ENCODE peak calls at places on chromosomes 2 and 18, in four cellular contexts. D, U, H and A are unnamed samples.

GRCh38 chr2:67667054-67667908 is 270.1 kb downstream of the ETAA1 start:
- DNase-seq in U (no peak), H (no peak), D (no peak), A (no peak)

GRCh38 chr2:109516445-109517117 is 97.2 kb downstream of the SEPTIN10 start:
- DNase-seq in H (peak), U (peak), D (peak), A (no peak)

GRCh38 chr18:23835506-23835905 is 146.3 kb downstream of the LAMA3 start:
- DNase-seq in D (no peak), U (no peak), H (no peak), A (no peak)

GRCh38 chr18:824179-824578 is 12.1 kb upstream of the YES1 start:
- DNase-seq in H (no peak), D (no peak), U (peak), A (no peak)

GRCh38 chr2:10831387-10831985 is 18.9 kb upstream of the PDIA6 start:
- DNase-seq in H (no peak), U (no peak), D (no peak), A (no peak)

GRCh38 chr2:183079335-183079775 is 808 bp downstream of the DUSP19 start:
- DNase-seq in U (no peak), D (no peak), H (no peak), A (no peak)

GRCh38 chr2:56034258-56034657 is 110.7 kb upstream of the EFEMP1 start:
- DNase-seq in U (no peak), H (no peak), D (no peak), A (no peak)

GRCh38 chr2:222919841-222920609 is 59.2 kb downstream of the ACSL3 start:
- DNase-seq in H (peak), D (no peak), U (no peak), A (no peak)

GRCh38 chr18:2656237-2657042 is 914 bp downstream of the SMCHD1 start:
- DNase-seq in D (no peak), H (peak), U (peak), A (no peak)

GRCh38 chr2:10326151-10326616 is 23.5 kb downstream of the HPCAL1 start:
- DNase-seq in D (no peak), H (no peak), U (no peak), A (no peak)

GRCh38 chr18:12403601-12404506 is 3.9 kb upstream of the PRELID3A start:
- DNase-seq in U (no peak), D (peak), H (peak), A (no peak)

GRCh38 chr2:217329023-217329431 is 469.2 kb upstream of the TNP1 start:
- DNase-seq in U (no peak), H (no peak), D (no peak), A (no peak)

GRCh38 chr18:47418746-47419145 is 167.3 kb upstream of the SKOR2 start:
- DNase-seq in D (no peak), H (no peak), U (no peak), A (no peak)

GRCh38 chr2:171147081-171147480 is 13.6 kb downstream of the TLK1 start:
- DNase-seq in H (no peak), U (no peak), D (no peak), A (no peak)

GRCh38 chr18:27728659-27729058 is 448.3 kb downstream of the CDH2 start:
- DNase-seq in H (no peak), U (no peak), D (no peak), A (no peak)

GRCh38 chr2:240130393-240131195 is 5.5 kb downstream of the COPS9 start:
- DNase-seq in U (no peak), D (no peak), H (no peak), A (no peak)

GRCh38 chr2:43123486-43123885 is 102.9 kb downstream of the ZFP36L2 start:
- DNase-seq in U (no peak), D (no peak), H (no peak), A (no peak)

GRCh38 chr2:199989822-199990221 is 34.4 kb downstream of the MAIP1 start:
- DNase-seq in U (no peak), H (no peak), D (no peak), A (no peak)

GRCh38 chr2:56540901-56541300 is 357.1 kb downstream of the CCDC85A start:
- DNase-seq in U (no peak), D (no peak), H (no peak), A (no peak)

GRCh38 chr18:59628995-59629394 is 68.2 kb downstream of the CCBE1 start:
- DNase-seq in H (no peak), D (no peak), U (no peak), A (no peak)

GRCh38 chr2:235883675-235884074 is 284.5 kb downstream of the GBX2 start:
- DNase-seq in U (no peak), H (no peak), D (no peak), A (no peak)

GRCh38 chr2:121136323-121136722 is 148.7 kb downstream of the TFCP2L1 start:
- DNase-seq in H (peak), U (no peak), D (no peak), A (no peak)

GRCh38 chr18:5851998-5852397 is 43.3 kb downstream of the TMEM200C start:
- DNase-seq in U (no peak), D (no peak), H (no peak), A (no peak)

GRCh38 chr18:48790869-48791635 is 159.7 kb downstream of the SMAD7 start:
- DNase-seq in D (no peak), U (no peak), H (no peak), A (no peak)

GRCh38 chr2:200156140-200156858 is 150.2 kb upstream of the SPATS2L start:
- DNase-seq in D (no peak), H (no peak), U (peak), A (peak)

GRCh38 chr2:19675003-19675629 is 226.7 kb downstream of the TTC32 start:
- DNase-seq in H (no peak), U (no peak), D (no peak), A (no peak)
- TF ChIP-seq TCF7L2 in H (no peak), U (no peak), D (no peak), A (peak)

GRCh38 chr2:152696476-152696875 is 20.8 kb downstream of the PRPF40A start:
- DNase-seq in D (no peak), U (no peak), H (no peak), A (no peak)
- TF ChIP-seq POLR2AphosphoS5 in D (no peak), U (no peak), H (no peak), A (no peak)

GRCh38 chr2:231463698-231464575 is at the start of gene NCL:
- DNase-seq in D (peak), U (peak), H (peak), A (peak)

GRCh38 chr2:231467016-231467545 is 2.8 kb upstream of the NCL start:
- DNase-seq in U (no peak), D (no peak), H (no peak), A (no peak)

GRCh38 chr2:231467613-231468525 is 3.6 kb upstream of the NCL start:
- DNase-seq in U (no peak), H (no peak), D (no peak), A (no peak)

GRCh38 chr2:231462729-231463465 is 1.4 kb downstream of the NCL start:
- DNase-seq in H (no peak), U (no peak), D (no peak), A (no peak)

DNA sequence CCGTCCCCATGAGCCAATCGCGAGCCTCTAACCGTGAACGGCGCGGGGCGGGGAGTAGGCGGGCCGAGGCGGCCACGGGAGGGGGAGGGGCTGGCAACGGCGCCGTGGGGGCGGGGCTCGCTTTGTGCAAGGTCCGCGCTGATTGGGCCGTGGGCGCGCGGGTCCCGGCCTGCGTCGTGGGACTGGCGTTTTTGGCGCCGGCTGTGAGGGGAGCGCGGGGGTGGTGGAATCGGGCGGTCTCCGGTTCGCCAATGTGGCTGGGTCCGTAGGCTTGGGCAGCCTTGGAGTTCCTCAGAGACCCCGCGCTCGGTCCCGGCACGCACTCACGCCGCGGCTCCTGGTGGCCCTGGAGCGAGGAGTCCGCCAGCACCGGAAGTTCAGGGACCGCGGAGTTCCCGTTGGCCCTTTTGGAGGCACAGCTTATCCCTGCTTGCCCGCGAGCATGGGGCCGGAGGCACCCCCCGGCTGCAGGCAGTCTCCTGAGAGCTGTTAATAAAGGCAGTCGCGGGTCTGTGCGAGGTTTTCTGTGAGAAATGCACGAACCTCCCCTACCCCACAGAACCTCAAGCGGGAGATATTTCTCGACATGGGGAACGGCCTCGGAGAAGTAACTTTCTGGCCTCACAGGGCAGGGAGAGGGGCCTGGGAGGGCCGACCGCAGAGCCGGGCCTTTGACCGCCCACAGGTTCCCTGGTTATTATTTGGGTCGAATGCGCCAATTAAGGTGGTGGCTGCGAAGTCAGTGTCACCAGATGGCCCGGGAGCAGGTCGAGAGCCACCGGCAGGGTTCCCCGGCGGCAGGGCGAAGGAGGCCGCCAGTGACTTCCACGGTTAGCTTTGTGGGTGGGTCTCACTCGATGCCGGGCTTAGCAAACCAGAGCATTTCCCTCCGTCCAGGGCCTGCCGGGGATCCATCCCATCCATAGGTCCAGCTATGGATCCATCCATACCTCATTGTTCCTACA is 574 bp upstream of the NCL start:
- DNase-seq in H (peak), U (peak), D (peak), A (no peak)
- TF ChIP-seq TCF7L2 in H (no peak), U (no peak), D (no peak), A (no peak)

DNA sequence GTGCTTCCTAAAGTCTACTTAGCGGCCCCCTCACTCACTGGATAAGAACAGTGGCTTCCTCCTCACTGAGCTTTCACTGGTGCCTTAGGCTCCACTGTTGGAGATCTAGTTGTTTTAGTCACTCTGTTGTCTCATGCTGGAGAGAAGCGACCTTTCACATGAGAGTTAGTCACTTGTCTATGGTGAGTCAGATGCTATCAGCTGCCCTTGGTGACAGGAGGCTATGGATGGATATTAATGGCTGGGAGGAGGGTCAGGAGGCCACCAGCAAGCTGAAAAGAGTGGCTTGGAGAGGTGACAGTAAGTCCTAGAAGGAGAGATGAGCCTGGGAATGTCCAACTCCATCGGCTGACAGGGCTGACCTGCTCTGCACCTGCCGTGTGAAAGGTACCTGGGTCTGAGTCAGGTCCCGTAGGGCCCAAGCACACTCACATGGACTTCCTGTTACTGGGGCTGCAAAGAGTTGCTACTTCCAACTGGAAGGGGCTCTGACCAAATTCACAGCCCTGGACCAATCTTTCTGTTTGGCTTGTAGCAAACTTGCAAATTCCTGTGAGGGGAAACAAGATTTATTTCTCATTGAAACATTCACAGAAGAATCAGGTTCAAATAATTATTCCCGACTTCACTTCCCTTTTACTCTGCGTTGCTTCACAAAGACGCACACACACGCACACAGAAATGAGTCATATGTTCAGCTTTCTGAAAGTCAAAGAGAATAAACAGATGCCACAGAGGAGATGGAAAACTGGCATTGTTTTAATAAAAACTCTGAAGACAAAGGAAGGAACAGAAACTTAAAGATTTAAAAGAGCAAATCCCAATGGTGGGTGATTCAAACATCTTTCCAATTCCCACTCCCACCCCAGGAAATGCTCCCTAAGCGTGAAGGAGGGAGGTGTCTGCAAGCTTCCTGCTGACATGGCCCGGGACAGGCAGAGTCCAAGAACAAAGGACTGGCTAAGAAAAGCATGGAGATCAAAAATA is 203.5 kb upstream of the TWIST2 start:
- DNase-seq in H (no peak), U (peak), D (peak), A (peak)
- TF ChIP-seq POLR2AphosphoS5 in H (no peak), U (no peak), D (no peak), A (no peak)

GRCh38 chr2:176123847-176124273 is 1.3 kb downstream of the HOXD9 start:
- DNase-seq in D (no peak), H (no peak), U (no peak), A (no peak)

GRCh38 chr2:176121377-176122111 is 975 bp upstream of the HOXD9 start:
- DNase-seq in U (no peak), H (no peak), D (no peak), A (no peak)

GRCh38 chr2:176122266-176122632 is 270 bp upstream of the HOXD9 start:
- DNase-seq in H (no peak), U (no peak), D (no peak), A (no peak)

GRCh38 chr2:176123483-176123843 is 944 bp downstream of the HOXD9 start:
- DNase-seq in D (no peak), H (no peak), U (no peak), A (no peak)

DNA sequence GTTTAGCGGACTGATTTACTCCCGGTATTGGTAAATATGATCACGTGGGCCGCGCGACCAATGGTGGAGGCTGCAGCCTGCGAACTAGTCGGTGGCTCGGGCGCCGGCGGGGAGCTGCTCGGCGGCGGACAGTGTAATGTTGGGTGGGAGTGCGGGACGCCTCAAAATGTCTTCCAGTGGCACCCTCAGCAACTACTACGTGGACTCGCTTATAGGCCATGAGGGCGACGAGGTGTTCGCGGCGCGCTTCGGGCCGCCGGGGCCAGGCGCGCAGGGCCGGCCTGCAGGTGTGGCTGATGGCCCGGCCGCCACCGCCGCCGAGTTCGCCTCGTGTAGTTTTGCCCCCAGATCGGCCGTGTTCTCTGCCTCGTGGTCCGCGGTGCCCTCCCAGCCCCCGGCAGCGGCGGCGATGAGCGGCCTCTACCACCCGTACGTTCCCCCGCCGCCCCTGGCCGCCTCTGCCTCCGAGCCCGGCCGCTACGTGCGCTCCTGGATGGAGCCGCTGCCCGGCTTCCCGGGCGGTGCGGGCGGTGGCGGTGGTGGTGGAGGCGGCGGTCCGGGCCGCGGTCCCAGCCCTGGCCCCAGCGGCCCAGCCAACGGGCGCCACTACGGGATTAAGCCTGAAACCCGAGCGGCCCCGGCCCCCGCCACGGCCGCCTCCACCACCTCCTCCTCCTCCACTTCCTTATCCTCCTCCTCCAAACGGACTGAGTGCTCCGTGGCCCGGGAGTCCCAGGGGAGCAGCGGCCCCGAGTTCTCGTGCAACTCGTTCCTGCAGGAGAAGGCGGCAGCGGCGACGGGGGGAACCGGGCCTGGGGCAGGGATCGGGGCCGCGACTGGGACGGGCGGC is at the start of gene HOXD9:
- DNase-seq in H (no peak), D (no peak), U (no peak), A (no peak)
- TF ChIP-seq TCF7L2 in H (no peak), D (no peak), U (no peak), A (no peak)

GRCh38 chr2:102145107-102145506 is 2.6 kb downstream of the IL1R1 start:
- DNase-seq in D (no peak), U (no peak), H (no peak), A (no peak)

GRCh38 chr2:102145939-102146338 is 3.4 kb downstream of the IL1R1 start:
- DNase-seq in U (no peak), H (no peak), D (no peak), A (no peak)

GRCh38 chr2:102149644-102150455 is 7.3 kb downstream of the IL1R1 start:
- DNase-seq in H (no peak), U (no peak), D (no peak), A (no peak)

GRCh38 chr2:102149243-102149642 is 6.7 kb downstream of the IL1R1 start:
- DNase-seq in U (no peak), H (no peak), D (no peak), A (no peak)

GRCh38 chr2:102147935-102148334 is 5.4 kb downstream of the IL1R1 start:
- DNase-seq in U (no peak), D (no peak), H (no peak), A (no peak)
- TF ChIP-seq POLR2AphosphoS5 in U (no peak), D (no peak), H (no peak), A (no peak)